ENCODE peak calls at places on chromosome 15, in five cellular contexts. W, N, S, V and U are unnamed samples.

GRCh38 chr15:40150163-40150925 is 10.5 kb upstream of the BUB1B start:
- DNase-seq in W (no peak), N (no peak), S (peak; percentile 83), V (no peak), U (peak; percentile 67)

GRCh38 chr15:85763157-85763556 is 31.6 kb downstream of the KLHL25 start:
- DNase-seq in W (no peak), N (peak; percentile 41), S (no peak), V (no peak), U (no peak)

GRCh38 chr15:77504310-77504709 is 83.6 kb downstream of the HMG20A start:
- DNase-seq in W (no peak), N (peak; percentile 78), S (no peak), V (no peak), U (no peak)

GRCh38 chr15:39585394-39585841 is 4.5 kb downstream of the THBS1 start:
- DNase-seq in W (no peak), N (no peak), S (no peak), V (no peak), U (peak; percentile 54)

GRCh38 chr15:48642795-48643194 is 2.7 kb downstream of the FBN1 start:
- DNase-seq in W (no peak), N (no peak), S (no peak), V (no peak), U (peak; percentile 48)

GRCh38 chr15:89664951-89665350 is 9.7 kb upstream of the KIF7 start:
- DNase-seq in W (no peak), N (no peak), S (no peak), V (no peak), U (no peak)

GRCh38 chr15:78536134-78536533 is 4.1 kb upstream of the PSMA4 start:
- DNase-seq in W (no peak), N (no peak), S (no peak), V (no peak), U (no peak)

GRCh38 chr15:92074646-92075045 is 221.1 kb downstream of the SLCO3A1 start:
- DNase-seq in W (peak; percentile 80), N (peak; percentile 86), S (no peak), V (peak; percentile 52), U (peak; percentile 74)

GRCh38 chr15:62138124-62138523 is 27.0 kb downstream of the C2CD4B start:
- DNase-seq in W (no peak), N (no peak), S (no peak), V (no peak), U (no peak)

DNA sequence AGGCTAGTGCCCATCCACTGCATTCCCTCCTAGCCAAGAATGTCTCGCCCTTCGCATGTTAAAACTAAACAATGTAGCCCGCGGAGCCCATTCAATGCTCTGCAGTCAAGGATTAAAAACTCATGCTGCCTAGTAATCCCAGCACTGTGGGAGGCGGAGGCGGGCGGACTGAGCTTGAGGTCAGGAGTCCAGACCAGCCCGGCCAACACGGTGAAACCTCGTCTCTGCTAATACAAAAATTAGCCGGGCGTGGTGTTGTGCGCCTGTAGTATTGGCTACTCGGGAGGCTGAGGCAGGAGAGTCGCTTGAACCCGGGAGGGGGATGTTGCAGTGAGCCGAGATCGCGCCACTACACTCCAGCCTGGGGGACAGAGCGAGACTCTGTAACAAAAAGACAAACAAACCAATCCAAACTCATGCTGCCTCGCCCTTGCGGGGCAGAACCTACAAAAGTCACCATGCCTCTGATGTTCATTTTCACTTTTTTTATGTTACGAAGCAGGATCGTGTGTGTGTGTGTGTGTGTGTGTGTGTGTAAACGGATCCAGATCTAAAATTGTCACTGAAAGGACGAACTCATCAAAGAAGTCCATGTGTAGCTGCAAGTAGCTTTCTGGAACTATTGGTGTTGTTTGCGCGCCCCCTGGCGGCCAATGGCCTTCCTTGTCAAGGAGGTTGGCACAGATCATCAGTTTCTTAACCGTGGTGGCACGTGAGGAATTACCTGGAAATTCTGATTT is 54.8 kb upstream of the SPESP1 start:
- DNase-seq in W (peak; percentile 96), N (peak; percentile 94), S (peak; percentile 95), V (peak; percentile 96), U (peak; percentile 92)
- H3K4me3 ChIP-seq in W (peak overlapping the region; percentile 43), N (peak overlapping the region; percentile 37), S (peak overlapping the region; percentile 40), V (no peak overlapping the region), U (peak overlapping the region; percentile 37)

GRCh38 chr15:64381000-64381751 is at the start of gene PCLAF:
- DNase-seq in W (peak; percentile 96), N (peak; percentile 95), S (peak; percentile 91), V (peak; percentile 97), U (peak; percentile 98)
- H3K27me3 ChIP-seq in W (no peaks in the 10 kb centered on the region), N (no peaks in the 10 kb centered on the region), S (no peaks in the 10 kb centered on the region), V (no peaks in the 10 kb centered on the region), U (no peaks in the 10 kb centered on the region)

GRCh38 chr15:34335176-34335575 is 2.4 kb downstream of the SLC12A6 start:
- DNase-seq in W (no peak), N (no peak), S (no peak), V (no peak), U (peak; percentile 29)

GRCh38 chr15:34329006-34329405 is 8.6 kb downstream of the SLC12A6 start:
- DNase-seq in W (no peak), N (no peak), S (no peak), V (no peak), U (no peak)

GRCh38 chr15:34330279-34330678 is 7.3 kb downstream of the SLC12A6 start:
- DNase-seq in W (no peak), N (no peak), S (no peak), V (no peak), U (no peak)

GRCh38 chr15:34334676-34335075 is 2.9 kb downstream of the SLC12A6 start:
- DNase-seq in W (no peak), N (no peak), S (no peak), V (no peak), U (no peak)

GRCh38 chr15:34331809-34332208 is 5.8 kb downstream of the SLC12A6 start:
- DNase-seq in W (no peak), N (no peak), S (no peak), V (no peak), U (no peak)
- H3K4me3 ChIP-seq in W (no peak overlapping the region), N (no peak overlapping the region), S (no peak overlapping the region), V (no peak overlapping the region), U (no peak overlapping the region)

GRCh38 chr15:65079580-65079979 is 3.0 kb downstream of the KBTBD13 start:
- DNase-seq in W (no peak), N (peak; percentile 14), S (no peak), V (no peak), U (no peak)

GRCh38 chr15:65082303-65082958 is 5.9 kb downstream of the KBTBD13 start:
- DNase-seq in W (no peak), N (peak; percentile 47), S (no peak), V (peak; percentile 69), U (peak; percentile 45)

GRCh38 chr15:65083262-65083701 is 6.7 kb downstream of the KBTBD13 start:
- DNase-seq in W (no peak), N (peak; percentile 23), S (no peak), V (no peak), U (peak; percentile 64)

GRCh38 chr15:65081758-65082157 is 5.2 kb downstream of the KBTBD13 start:
- DNase-seq in W (no peak), N (peak; percentile 12), S (no peak), V (no peak), U (no peak)

GRCh38 chr15:65081270-65081669 is 4.7 kb downstream of the KBTBD13 start:
- DNase-seq in W (no peak), N (peak; percentile 44), S (no peak), V (no peak), U (no peak)
- H3K27me3 ChIP-seq in W (no peaks in the 10 kb centered on the region), N (peaks cover 18% of the 10 kb centered on the region), S (peaks cover 11% of the 10 kb centered on the region), V (no peaks in the 10 kb centered on the region), U (no peaks in the 10 kb centered on the region)

GRCh38 chr15:45891766-45892165 is 256.9 kb downstream of the SQOR start:
- DNase-seq in W (no peak), N (no peak), S (no peak), V (no peak), U (no peak)

DNA sequence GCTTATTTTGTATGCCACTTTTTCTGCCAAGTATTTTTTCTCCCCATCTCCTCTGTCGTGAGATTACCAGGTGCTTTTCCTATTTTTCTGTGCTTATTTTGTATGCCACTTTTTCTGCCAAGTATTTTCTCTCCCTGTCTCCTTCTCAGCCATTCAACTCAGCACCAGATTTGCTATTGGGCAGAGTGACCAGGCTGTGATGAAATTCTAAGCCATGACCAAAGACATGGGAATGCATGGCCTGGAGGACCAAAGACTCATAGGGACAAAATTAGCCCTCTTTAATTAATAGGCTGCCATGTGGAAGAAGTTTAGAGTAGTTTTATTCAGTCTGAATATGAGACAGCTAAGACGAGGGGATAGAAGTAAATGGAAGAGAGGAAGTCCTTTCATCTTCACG is 257.4 kb downstream of the SQOR start:
- DNase-seq in W (no peak), N (no peak), S (no peak), V (no peak), U (no peak)
- H3K4me3 ChIP-seq in W (no peak overlapping the region), N (no peak overlapping the region), S (no peak overlapping the region), V (no peak overlapping the region), U (no peak overlapping the region)

GRCh38 chr15:51341366-51342248 is at the start of gene GLDN:
- DNase-seq in W (no peak), N (peak; percentile 87), S (no peak), V (no peak), U (peak; percentile 28)

GRCh38 chr15:51338496-51338895 is at the start of gene CYP19A1:
- DNase-seq in W (no peak), N (no peak), S (no peak), V (no peak), U (no peak)

GRCh38 chr15:51342249-51342999 is 969 bp downstream of the GLDN start:
- DNase-seq in W (no peak), N (no peak), S (no peak), V (no peak), U (no peak)

GRCh38 chr15:51348688-51349087 is 7.2 kb downstream of the GLDN start:
- DNase-seq in W (no peak), N (no peak), S (no peak), V (no peak), U (no peak)

DNA sequence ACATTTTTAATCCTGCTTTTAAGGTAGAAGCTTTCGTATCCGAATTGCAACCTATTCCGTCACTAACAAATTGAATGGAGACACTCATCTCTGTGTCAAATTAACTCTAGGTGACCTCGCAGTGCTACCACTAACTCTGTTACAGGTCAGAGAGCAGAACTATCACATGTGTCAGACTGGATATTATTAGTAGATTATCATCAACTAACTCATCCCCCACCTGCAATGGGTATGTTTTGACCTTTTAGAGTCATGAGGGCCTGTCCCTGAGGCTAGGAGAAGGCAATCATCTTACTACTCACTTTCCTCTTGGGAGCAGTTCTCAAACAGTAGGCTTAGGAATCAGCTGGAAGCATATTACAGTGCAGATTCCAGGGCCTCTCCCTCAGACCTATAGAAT is 2.0 kb downstream of the GLDN start:
- DNase-seq in W (no peak), N (no peak), S (no peak), V (no peak), U (no peak)
- H3K27me3 ChIP-seq in W (no peaks in the 10 kb centered on the region), N (peaks cover 14% of the 10 kb centered on the region), S (peaks cover 11% of the 10 kb centered on the region), V (no peaks in the 10 kb centered on the region), U (peaks cover 60% of the 10 kb centered on the region)

GRCh38 chr15:101189341-101189679 is 62.5 kb downstream of the CHSY1 start:
- DNase-seq in W (no peak), N (no peak), S (no peak), V (no peak), U (peak; percentile 68)
- H3K4me3 ChIP-seq in W (peak overlapping the region; percentile 43), N (peak overlapping the region; percentile 44), S (peak overlapping the region; percentile 13), V (no peak overlapping the region), U (no peak overlapping the region)